ENCODE peak calls at places on chromosomes 12 and 14, in four cellular contexts. F, S, C and Q are unnamed samples.

GRCh38 chr12:46154221-46154975 is 114.4 kb downstream of the SLC38A1 start:
- DNase-seq in F (no peak), S (no peak), C (no peak), Q (no peak)

GRCh38 chr12:27493260-27493935 is 30.6 kb upstream of the PPFIBP1 start:
- DNase-seq in F (no peak), S (no peak), C (no peak), Q (no peak)

GRCh38 chr12:63882844-63883243 is 38.3 kb downstream of the SRGAP1 start:
- DNase-seq in F (no peak), S (no peak), C (no peak), Q (peak)

GRCh38 chr14:58620011-58620410 is 17.8 kb upstream of the DACT1 start:
- DNase-seq in F (no peak), S (no peak), C (no peak), Q (no peak)

GRCh38 chr12:537772-538171 is 78.0 kb downstream of the B4GALNT3 start:
- DNase-seq in F (no peak), S (no peak), C (no peak), Q (no peak)

GRCh38 chr12:92144631-92145480 is 790 bp downstream of the BTG1 start:
- DNase-seq in F (peak), S (peak), C (no peak), Q (peak)

GRCh38 chr12:120368789-120369475 is at the start of gene MSI1:
- DNase-seq in F (no peak), S (peak), C (no peak), Q (peak)

GRCh38 chr12:6390084-6390799 is 6.3 kb downstream of the LTBR start:
- DNase-seq in F (no peak), S (no peak), C (no peak), Q (peak)

GRCh38 chr14:57847096-57847495 is 18.8 kb downstream of the SLC35F4 start:
- DNase-seq in F (no peak), S (no peak), C (no peak), Q (no peak)

GRCh38 chr14:60622210-60622919 is 26.9 kb downstream of the SIX1 start:
- DNase-seq in F (no peak), S (no peak), C (no peak), Q (no peak)

DNA sequence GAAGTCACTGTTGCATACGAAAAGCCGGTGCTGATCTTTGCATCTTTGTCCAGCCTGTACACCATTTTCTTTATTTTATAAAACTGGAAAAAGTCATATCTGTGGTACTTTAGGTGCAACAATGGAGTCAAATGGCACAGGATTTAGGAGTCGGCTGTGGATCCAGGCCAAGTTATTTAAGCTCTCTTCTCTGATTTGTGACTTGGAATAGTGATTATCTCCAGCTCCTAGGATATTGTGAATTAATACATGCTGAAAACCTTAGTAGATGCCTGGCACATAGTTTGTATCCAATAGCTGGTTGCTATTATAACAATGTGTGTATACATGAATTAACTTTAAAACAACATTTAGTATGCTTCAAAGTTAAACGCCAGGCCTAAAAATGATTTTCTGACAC is 6.2 kb upstream of the CCER1 start:
- DNase-seq in F (no peak), S (no peak), C (no peak), Q (no peak)
- TF ChIP-seq FOXM1 in F (no peak), S (no peak), C (no peak), Q (no peak)

GRCh38 chr12:24705741-24706358 is 243.1 kb downstream of the BCAT1 start:
- DNase-seq in F (no peak), S (no peak), C (peak), Q (no peak)
- TF ChIP-seq TARDBP in F (no peak), S (no peak), C (no peak), Q (no peak)

GRCh38 chr14:52735921-52736489 is 6.0 kb downstream of the STYX start:
- DNase-seq in F (no peak), S (no peak), C (no peak), Q (no peak)

GRCh38 chr14:52738409-52738808 is 8.4 kb downstream of the STYX start:
- DNase-seq in F (no peak), S (no peak), C (no peak), Q (no peak)

GRCh38 chr14:52740751-52741150 is 10.8 kb downstream of the STYX start:
- DNase-seq in F (no peak), S (no peak), C (no peak), Q (no peak)

GRCh38 chr14:52741865-52742264 is 11.9 kb downstream of the STYX start:
- DNase-seq in F (no peak), S (no peak), C (no peak), Q (no peak)
- TF ChIP-seq FOXM1 in F (no peak), S (no peak), C (no peak), Q (no peak)

DNA sequence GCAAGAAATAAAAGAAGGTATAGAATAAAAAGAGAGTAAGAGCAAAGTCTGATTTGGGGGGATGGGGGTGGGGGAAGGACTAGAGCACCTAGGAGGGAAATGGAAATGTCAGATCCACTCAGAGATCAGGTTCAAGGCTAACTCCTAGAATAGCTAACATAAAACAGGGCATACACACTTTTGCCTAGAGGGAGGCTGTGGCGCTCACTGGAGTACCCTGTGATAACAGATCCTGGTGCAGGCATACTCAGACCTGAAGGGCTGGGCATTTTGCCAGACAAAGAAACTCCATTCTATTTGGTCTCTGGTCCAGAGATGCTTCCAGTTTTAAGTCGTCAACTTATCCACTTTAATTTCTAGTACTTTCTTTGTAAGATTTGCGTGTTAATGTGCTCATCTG is 5.8 kb downstream of the CTDSP2 start:
- DNase-seq in F (peak), S (no peak), C (no peak), Q (no peak)
- TF ChIP-seq TARDBP in F (no peak), S (no peak), C (no peak), Q (no peak)

DNA sequence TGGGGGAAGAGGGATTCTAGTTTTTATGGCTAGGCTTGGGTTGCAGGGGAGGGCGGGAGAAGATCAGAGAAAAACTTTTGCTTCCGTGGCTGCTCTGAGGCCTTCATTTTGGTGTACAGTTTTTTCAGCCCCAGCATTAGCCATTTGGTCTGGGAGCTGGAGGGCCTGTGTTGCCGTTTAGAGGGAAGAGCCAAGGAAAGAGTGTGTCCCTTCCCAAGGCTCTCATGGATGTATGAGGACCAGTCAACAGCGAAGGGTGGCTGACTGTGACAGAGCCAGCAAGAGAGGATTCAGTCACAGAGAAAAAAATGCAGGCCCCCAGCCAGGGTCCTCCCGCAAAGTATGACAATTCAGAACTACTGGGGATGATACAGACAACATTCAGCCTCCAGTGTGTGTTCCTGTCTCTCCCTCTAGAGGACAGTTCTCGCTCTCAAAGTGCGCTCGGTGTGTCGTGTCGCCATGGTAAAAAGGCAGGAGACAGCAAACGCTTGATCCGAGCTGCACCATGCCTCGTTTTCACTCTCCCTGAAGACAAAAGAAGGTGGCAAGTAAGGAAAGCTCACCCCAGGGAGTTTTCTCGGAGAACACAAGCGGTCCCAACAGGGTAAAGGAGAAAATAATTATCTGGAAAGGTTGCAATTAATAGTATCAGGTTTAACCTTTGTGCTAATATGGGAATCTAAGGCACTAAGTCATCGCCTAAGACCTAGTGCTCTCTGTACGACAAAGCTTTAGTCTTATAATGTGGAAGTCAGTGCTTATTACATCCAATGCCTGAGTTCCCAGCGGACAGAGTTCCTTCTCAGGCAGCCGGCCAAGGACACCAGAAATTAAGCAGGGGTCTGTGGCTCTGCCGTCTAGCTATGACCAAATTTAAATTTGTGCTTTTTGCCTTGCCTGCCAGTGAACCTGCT is 157.3 kb upstream of the PLXNC1 start:
- DNase-seq in F (peak), S (peak), C (no peak), Q (no peak)
- TF ChIP-seq FOXM1 in F (no peak), S (no peak), C (no peak), Q (no peak)